ENCODE peak calls at places on chromosomes 1 and 21, in six cellular contexts. J, Y, T, A, Q and I are unnamed samples.

GRCh38 chr21:17818158-17819113 is 720 bp downstream of the C21orf91 start:
- DNase-seq in Y (peak), A (peak), J (peak), Q (peak), T (peak), I (peak)

GRCh38 chr1:184791199-184791935 is 36.7 kb upstream of the EDEM3 start:
- DNase-seq in Y (no peak), J (no peak), Q (no peak), T (no peak), A (peak), I (no peak)

GRCh38 chr1:24179251-24179895 is 7.7 kb downstream of the IFNLR1 start:
- DNase-seq in Q (no peak), Y (no peak), J (no peak), T (peak), A (no peak), I (no peak)

GRCh38 chr1:59767119-59767518 is 47.6 kb upstream of the HOOK1 start:
- DNase-seq in A (peak), T (no peak), J (no peak), Q (no peak), Y (peak), I (peak)

GRCh38 chr1:206497363-206497762 is 10.0 kb upstream of the RASSF5 start:
- DNase-seq in Q (no peak), T (no peak), Y (no peak), A (no peak), J (no peak), I (no peak)

GRCh38 chr1:110192541-110192940 is 17.6 kb upstream of the KCNC4 start:
- DNase-seq in J (no peak), Q (no peak), A (no peak), Y (no peak), T (no peak), I (no peak)

GRCh38 chr1:208265525-208265924 is 21.3 kb upstream of the PLXNA2 start:
- DNase-seq in A (no peak), Y (no peak), Q (no peak), T (no peak), J (no peak), I (no peak)

GRCh38 chr1:58304584-58304983 is 241.9 kb downstream of the OMA1 start:
- DNase-seq in J (no peak), Y (no peak), A (no peak), T (no peak), Q (no peak), I (no peak)

GRCh38 chr1:80218112-80218511 is 1211.6 kb upstream of the ADGRL4 start:
- DNase-seq in J (no peak), A (peak), Y (peak), Q (peak), T (no peak), I (peak)

GRCh38 chr1:91234181-91234580 is 170.5 kb downstream of the HFM1 start:
- DNase-seq in Q (no peak), A (no peak), J (no peak), T (no peak), Y (no peak), I (no peak)

GRCh38 chr1:154443274-154444013 is 38.3 kb downstream of the IL6R start:
- DNase-seq in J (no peak), A (no peak), T (no peak), Y (no peak), Q (no peak), I (no peak)

GRCh38 chr1:75643460-75643859 is 32.5 kb upstream of the SLC44A5 start:
- DNase-seq in T (no peak), Y (no peak), Q (no peak), A (peak), J (no peak), I (no peak)

GRCh38 chr21:41402231-41402630 is 23.8 kb upstream of the MX1 start:
- DNase-seq in Y (no peak), Q (no peak), T (no peak), A (no peak), J (no peak), I (no peak)

GRCh38 chr21:36260030-36260787 is 59.8 kb upstream of the MORC3 start:
- DNase-seq in T (no peak), J (peak), Q (peak), A (peak), Y (peak), I (peak)

GRCh38 chr1:113095790-113096455 is 22.9 kb downstream of the LRIG2 start:
- DNase-seq in Q (no peak), T (no peak), A (no peak), J (no peak), Y (no peak), I (no peak)

GRCh38 chr1:39788758-39789570 is at the start of gene BMP8B:
- DNase-seq in J (no peak), Q (peak), A (peak), T (no peak), Y (peak), I (no peak)

GRCh38 chr1:53503433-53503925 is 44.3 kb downstream of the DMRTB1 start:
- DNase-seq in Y (no peak), T (no peak), A (no peak), J (no peak), Q (no peak), I (no peak)

GRCh38 chr21:36630485-36631206 is 68.3 kb upstream of the SIM2 start:
- DNase-seq in Y (peak), T (no peak), A (peak), J (peak), Q (peak), I (peak)

GRCh38 chr1:18109756-18110597 is 2.4 kb downstream of the IGSF21 start:
- DNase-seq in Y (no peak), A (no peak), J (peak), T (no peak), Q (peak), I (no peak)

GRCh38 chr21:25887166-25887565 is 152.4 kb downstream of the GABPA start:
- DNase-seq in J (no peak), Q (no peak), T (no peak), Y (no peak), A (no peak), I (no peak)
- TF ChIP-seq CTCF in J (no peak), Q (no peak), T (no peak), Y (no peak), A (peak), I (no peak)

GRCh38 chr1:178399177-178399728 is 97.5 kb downstream of the CLEC20A start:
- DNase-seq in Y (peak), Q (no peak), J (no peak), A (no peak), T (no peak), I (peak)

GRCh38 chr1:178393370-178393769 is 103.4 kb downstream of the CLEC20A start:
- DNase-seq in Q (no peak), T (no peak), A (no peak), J (no peak), Y (no peak), I (no peak)

GRCh38 chr1:178397678-178398077 is 99.1 kb downstream of the CLEC20A start:
- DNase-seq in A (no peak), J (no peak), T (no peak), Y (peak), Q (no peak), I (peak)

DNA sequence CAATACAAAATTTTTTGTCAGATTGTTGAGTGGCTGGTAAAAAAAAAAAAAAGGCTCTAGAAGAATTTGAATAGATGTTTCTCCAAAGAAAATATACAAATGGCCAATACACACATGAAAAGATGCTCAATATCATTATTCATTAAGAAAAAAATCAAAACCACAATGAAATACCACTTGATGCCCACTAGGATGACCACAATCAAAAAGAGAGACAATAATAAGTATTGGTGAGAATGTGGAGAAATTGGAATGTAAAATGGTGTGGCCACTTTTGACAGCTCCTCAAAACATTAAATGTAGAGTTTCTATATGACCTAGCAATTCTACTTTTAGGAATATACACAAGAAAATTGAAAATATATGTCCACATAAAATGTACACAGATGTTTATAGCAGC is 100.0 kb downstream of the CLEC20A start:
- DNase-seq in A (no peak), Y (no peak), T (no peak), Q (no peak), J (no peak), I (no peak)
- TF ChIP-seq CTCF in A (peak), Y (no peak), T (no peak), Q (no peak), J (no peak), I (no peak)

DNA sequence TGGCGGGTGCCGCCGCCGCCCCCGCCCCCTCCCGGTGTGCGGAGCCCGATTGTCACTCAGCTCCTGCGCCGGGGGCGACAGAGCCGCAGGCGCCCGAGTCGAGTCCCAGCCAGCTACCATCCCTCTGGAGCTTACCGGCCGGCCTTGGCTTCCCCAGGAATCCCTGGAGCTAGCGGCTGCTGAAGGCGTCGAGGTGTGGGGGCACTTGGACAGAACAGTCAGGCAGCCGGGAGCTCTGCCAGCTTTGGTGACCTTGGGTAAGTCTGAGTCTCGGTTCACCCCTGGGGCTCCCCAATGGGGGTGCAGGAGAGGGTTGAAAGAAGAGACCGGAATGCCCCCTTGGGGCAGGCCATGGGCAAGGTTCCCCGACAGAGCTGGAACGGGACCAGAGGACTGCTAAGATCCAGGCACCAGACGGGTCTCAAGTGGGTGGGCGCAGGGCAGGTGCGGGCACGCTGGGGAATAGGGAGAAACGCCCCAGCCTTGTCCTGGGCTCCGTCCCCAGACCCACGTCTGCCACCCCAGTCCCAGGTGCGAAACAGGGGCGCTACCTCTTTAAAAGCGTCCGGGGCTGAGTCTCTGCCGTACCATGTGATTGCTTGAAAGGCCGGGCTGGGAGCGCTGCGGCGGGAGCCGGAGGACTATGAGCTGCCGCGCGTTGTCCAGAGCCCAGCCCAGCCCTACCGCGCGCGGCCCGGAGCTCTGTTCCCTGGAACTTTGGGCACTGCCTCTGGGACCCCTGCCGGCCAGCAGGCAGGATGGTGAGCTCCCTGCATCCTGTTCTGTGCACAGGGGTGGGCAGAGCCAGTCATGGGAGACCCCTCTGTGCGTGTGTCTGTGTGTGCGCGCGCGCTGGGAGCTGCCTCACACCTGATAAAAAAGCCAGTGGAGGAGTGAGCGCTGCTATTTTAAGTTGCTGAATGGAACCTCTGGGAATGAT is at the start of gene ADORA1:
- DNase-seq in Q (no peak), J (peak), Y (peak), T (no peak), A (peak), I (peak)
- TF ChIP-seq CTCF in Q (no peak), J (no peak), Y (no peak), T (no peak), A (no peak), I (no peak)

GRCh38 chr1:4778056-4778455 is 123.6 kb downstream of the AJAP1 start:
- DNase-seq in Q (no peak), Y (no peak), J (no peak), T (no peak), A (no peak), I (peak)
- TF ChIP-seq CTCF in Q (no peak), Y (peak), J (no peak), T (peak), A (no peak), I (peak)

DNA sequence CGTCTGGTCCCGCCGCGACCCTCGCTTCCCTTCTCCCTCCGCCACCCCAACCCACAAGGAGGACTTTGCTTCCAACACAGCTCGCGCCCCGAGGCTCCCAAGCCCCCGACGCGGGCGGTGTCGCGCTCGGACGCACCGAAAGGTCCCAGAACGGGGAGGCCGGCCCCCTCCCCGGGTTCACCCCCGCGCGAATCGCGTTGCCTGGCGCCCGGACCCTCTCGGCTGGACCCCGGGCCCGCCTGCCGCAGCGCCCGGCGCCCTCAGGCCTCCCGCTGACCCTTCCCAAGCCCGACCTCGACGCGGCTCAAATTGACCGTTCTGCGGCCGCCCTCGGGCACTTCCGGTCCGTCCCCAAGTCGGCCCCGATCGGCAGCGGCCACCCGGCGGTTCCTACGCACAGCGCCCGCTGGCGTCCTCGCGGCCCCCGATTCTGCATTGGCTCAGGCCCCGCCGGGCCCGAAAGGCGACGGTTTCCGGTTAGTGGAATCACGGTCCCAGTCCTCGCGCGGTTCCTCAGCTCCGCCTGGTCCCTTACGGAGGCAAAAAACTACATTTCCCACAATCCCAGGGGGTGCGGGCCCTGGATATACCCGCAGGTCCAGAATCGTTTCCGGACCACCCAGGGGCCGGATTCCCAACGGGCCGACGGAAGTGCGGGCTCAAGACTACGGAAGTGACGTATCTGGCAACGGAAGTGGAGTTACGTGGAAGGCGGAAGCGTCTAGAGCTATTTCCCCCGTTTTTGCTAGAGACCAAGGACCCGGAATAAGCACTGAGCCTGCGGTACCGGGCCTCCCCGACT is at the start of gene AURKAIP1:
- DNase-seq in Y (peak), Q (peak), A (peak), T (peak), J (peak), I (peak)
- TF ChIP-seq CTCF in Y (peak), Q (peak), A (no peak), T (peak), J (peak), I (peak)

GRCh38 chr1:175343945-175344344 is 151.4 kb upstream of the KIAA0040 start:
- DNase-seq in Y (no peak), A (no peak), J (no peak), T (no peak), Q (no peak), I (no peak)

GRCh38 chr1:175341631-175342429 is 149.3 kb upstream of the KIAA0040 start:
- DNase-seq in J (no peak), T (no peak), A (no peak), Q (no peak), Y (peak), I (no peak)

DNA sequence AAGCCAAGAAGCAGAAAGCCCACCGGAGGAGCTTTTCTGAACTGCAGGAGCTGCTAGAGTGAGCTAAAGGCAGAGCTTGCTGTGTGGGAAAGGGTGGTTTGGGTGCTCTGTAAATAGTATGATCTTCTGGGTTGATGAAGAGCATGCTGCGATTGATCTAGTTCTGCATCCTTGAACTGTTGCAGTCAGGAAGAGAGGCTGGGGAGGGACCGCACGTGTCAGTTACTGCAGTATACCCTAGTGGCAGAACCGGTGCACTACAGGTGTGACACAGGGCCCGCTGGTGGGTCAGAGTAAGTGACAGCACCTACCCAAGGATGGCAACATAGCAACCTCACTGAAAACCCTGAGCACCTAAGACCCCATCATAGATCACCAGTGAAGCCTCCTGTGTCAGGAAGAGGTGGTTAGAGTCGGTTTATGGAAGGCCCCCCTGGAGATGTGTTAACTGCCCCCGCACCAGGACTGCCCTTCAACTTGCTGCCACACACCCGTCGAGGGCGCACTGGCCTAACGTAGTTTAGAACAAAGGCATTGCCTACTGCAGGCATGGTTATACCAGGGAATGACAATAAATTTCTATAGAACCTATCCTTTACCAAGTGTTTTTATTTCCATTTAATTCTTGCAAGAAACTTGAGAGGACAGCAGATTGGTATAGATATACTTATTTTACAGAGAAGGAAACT is 146.0 kb upstream of the KIAA0040 start:
- DNase-seq in Y (peak), Q (peak), J (no peak), A (no peak), T (no peak), I (peak)
- TF ChIP-seq CTCF in Y (peak), Q (peak), J (no peak), A (no peak), T (peak), I (peak)

DNA sequence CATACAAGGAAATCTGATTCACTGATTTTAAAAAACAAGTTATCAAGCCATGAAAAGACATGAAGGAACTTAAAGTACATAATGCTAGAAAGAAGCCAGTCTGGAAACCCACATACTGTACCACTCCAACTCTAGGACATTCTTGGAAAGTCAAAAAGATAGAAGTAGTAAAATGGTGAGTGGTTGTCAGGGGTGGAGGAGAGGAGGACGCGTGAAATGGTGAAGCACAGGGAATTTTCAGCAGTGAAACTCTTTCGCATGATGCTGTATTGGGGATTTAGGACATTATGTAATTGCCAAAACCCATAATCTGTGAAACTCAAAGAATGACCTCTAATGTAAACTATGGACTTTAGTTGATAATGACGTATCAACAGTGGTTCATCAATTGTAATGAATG is 7.3 kb downstream of the NBPF1 start:
- DNase-seq in Y (no peak), A (no peak), J (no peak), T (no peak), Q (no peak), I (no peak)
- TF ChIP-seq CTCF in Y (no peak), A (no peak), J (no peak), T (no peak), Q (no peak), I (no peak)

GRCh38 chr1:181497870-181498269 is 14.6 kb downstream of the CACNA1E start:
- DNase-seq in Q (no peak), Y (no peak), A (no peak), J (no peak), T (no peak), I (no peak)
- TF ChIP-seq CTCF in Q (peak), Y (no peak), A (no peak), J (no peak), T (no peak), I (no peak)

GRCh38 chr21:46135782-46136181 is 19.6 kb downstream of the FTCD start:
- DNase-seq in Q (no peak), A (no peak), J (no peak), Y (no peak), T (no peak), I (no peak)
- TF ChIP-seq CTCF in Q (no peak), A (peak), J (no peak), Y (no peak), T (no peak), I (no peak)